ENCODE peak calls at places on chromosome 5, in six cellular contexts. One of them, this sample, is unnamed.

GRCh38 chr5:51382508-51382758 is 815 bp upstream of the ISL1 start:
- DNase-seq in fibroblast of mammary gland: no peak
- DNase-seq in left ventricle myocardium inferior: no peak
- DNase-seq in WTC11: no peak
- DNase-seq in B cell: no peak
- DNase-seq in epithelial cell of esophagus: peak
- DNase-seq in this sample: no peak

GRCh38 chr5:11588803-11589202 is 315.4 kb downstream of the CTNND2 start:
- DNase-seq in left ventricle myocardium inferior: no peak
- DNase-seq in B cell: no peak
- DNase-seq in epithelial cell of esophagus: no peak
- DNase-seq in WTC11: peak
- DNase-seq in fibroblast of mammary gland: no peak
- DNase-seq in this sample: no peak

GRCh38 chr5:161498531-161498930 is 48.0 kb downstream of the GABRB2 start:
- DNase-seq in WTC11: no peak
- DNase-seq in left ventricle myocardium inferior: no peak
- DNase-seq in epithelial cell of esophagus: no peak
- DNase-seq in fibroblast of mammary gland: no peak
- DNase-seq in B cell: no peak
- DNase-seq in this sample: peak

GRCh38 chr5:126913316-126913715 is 117.0 kb downstream of the MARCHF3 start:
- DNase-seq in B cell: no peak
- DNase-seq in WTC11: no peak
- DNase-seq in left ventricle myocardium inferior: no peak
- DNase-seq in fibroblast of mammary gland: no peak
- DNase-seq in epithelial cell of esophagus: no peak
- DNase-seq in this sample: no peak

GRCh38 chr5:104913840-104914239 is 1351.3 kb upstream of the NUDT12 start:
- DNase-seq in fibroblast of mammary gland: no peak
- DNase-seq in WTC11: no peak
- DNase-seq in epithelial cell of esophagus: no peak
- DNase-seq in left ventricle myocardium inferior: no peak
- DNase-seq in B cell: no peak
- DNase-seq in this sample: no peak

GRCh38 chr5:443239-444151 is 519 bp downstream of the EXOC3 start:
- DNase-seq in left ventricle myocardium inferior: peak
- DNase-seq in fibroblast of mammary gland: no peak
- DNase-seq in epithelial cell of esophagus: no peak
- DNase-seq in WTC11: peak
- DNase-seq in B cell: peak
- DNase-seq in this sample: no peak

GRCh38 chr5:39547548-39548154 is 122.9 kb upstream of the DAB2 start:
- DNase-seq in epithelial cell of esophagus: peak
- DNase-seq in fibroblast of mammary gland: peak
- DNase-seq in left ventricle myocardium inferior: no peak
- DNase-seq in B cell: no peak
- DNase-seq in WTC11: no peak
- DNase-seq in this sample: peak

GRCh38 chr5:160475864-160476438 is 54.3 kb downstream of the PTTG1 start:
- DNase-seq in B cell: no peak
- DNase-seq in epithelial cell of esophagus: no peak
- DNase-seq in WTC11: no peak
- DNase-seq in left ventricle myocardium inferior: no peak
- DNase-seq in fibroblast of mammary gland: no peak
- DNase-seq in this sample: no peak

GRCh38 chr5:33781286-33781685 is 110.5 kb downstream of the ADAMTS12 start:
- DNase-seq in left ventricle myocardium inferior: no peak
- DNase-seq in epithelial cell of esophagus: no peak
- DNase-seq in fibroblast of mammary gland: peak
- DNase-seq in B cell: no peak
- DNase-seq in WTC11: no peak
- DNase-seq in this sample: no peak

GRCh38 chr5:32713396-32714381 is 2.6 kb downstream of the NPR3 start:
- DNase-seq in WTC11: peak
- DNase-seq in left ventricle myocardium inferior: peak
- DNase-seq in epithelial cell of esophagus: peak
- DNase-seq in fibroblast of mammary gland: peak
- DNase-seq in B cell: no peak
- DNase-seq in this sample: no peak

GRCh38 chr5:69497006-69497520 is 4.5 kb downstream of the OCLN start:
- DNase-seq in WTC11: no peak
- DNase-seq in B cell: no peak
- DNase-seq in left ventricle myocardium inferior: no peak
- DNase-seq in epithelial cell of esophagus: no peak
- DNase-seq in fibroblast of mammary gland: no peak
- DNase-seq in this sample: no peak
- TF ChIP-seq CTCF in WTC11: no peak
- TF ChIP-seq CTCF in B cell: no peak
- TF ChIP-seq CTCF in left ventricle myocardium inferior: no peak
- TF ChIP-seq CTCF in epithelial cell of esophagus: no peak
- TF ChIP-seq CTCF in fibroblast of mammary gland: no peak
- TF ChIP-seq CTCF in this sample: no peak

GRCh38 chr5:110440058-110440457 is 286.4 kb downstream of the TMEM232 start:
- DNase-seq in B cell: no peak
- DNase-seq in WTC11: no peak
- DNase-seq in left ventricle myocardium inferior: no peak
- DNase-seq in fibroblast of mammary gland: no peak
- DNase-seq in epithelial cell of esophagus: no peak
- DNase-seq in this sample: no peak

GRCh38 chr5:110439280-110439679 is 287.2 kb downstream of the TMEM232 start:
- DNase-seq in B cell: no peak
- DNase-seq in epithelial cell of esophagus: no peak
- DNase-seq in WTC11: no peak
- DNase-seq in left ventricle myocardium inferior: no peak
- DNase-seq in fibroblast of mammary gland: no peak
- DNase-seq in this sample: no peak

GRCh38 chr5:110435207-110435606 is 291.3 kb downstream of the TMEM232 start:
- DNase-seq in B cell: no peak
- DNase-seq in WTC11: no peak
- DNase-seq in fibroblast of mammary gland: no peak
- DNase-seq in left ventricle myocardium inferior: no peak
- DNase-seq in epithelial cell of esophagus: no peak
- DNase-seq in this sample: no peak

GRCh38 chr5:110442856-110443255 is 283.6 kb downstream of the TMEM232 start:
- DNase-seq in epithelial cell of esophagus: no peak
- DNase-seq in left ventricle myocardium inferior: no peak
- DNase-seq in WTC11: no peak
- DNase-seq in B cell: no peak
- DNase-seq in fibroblast of mammary gland: no peak
- DNase-seq in this sample: no peak

GRCh38 chr5:110441035-110441434 is 285.4 kb downstream of the TMEM232 start:
- DNase-seq in fibroblast of mammary gland: peak
- DNase-seq in WTC11: peak
- DNase-seq in B cell: no peak
- DNase-seq in left ventricle myocardium inferior: no peak
- DNase-seq in epithelial cell of esophagus: peak
- DNase-seq in this sample: peak
- TF ChIP-seq CTCF in fibroblast of mammary gland: peak
- TF ChIP-seq CTCF in WTC11: no peak
- TF ChIP-seq CTCF in B cell: no peak
- TF ChIP-seq CTCF in left ventricle myocardium inferior: no peak
- TF ChIP-seq CTCF in epithelial cell of esophagus: peak
- TF ChIP-seq CTCF in this sample: peak

DNA sequence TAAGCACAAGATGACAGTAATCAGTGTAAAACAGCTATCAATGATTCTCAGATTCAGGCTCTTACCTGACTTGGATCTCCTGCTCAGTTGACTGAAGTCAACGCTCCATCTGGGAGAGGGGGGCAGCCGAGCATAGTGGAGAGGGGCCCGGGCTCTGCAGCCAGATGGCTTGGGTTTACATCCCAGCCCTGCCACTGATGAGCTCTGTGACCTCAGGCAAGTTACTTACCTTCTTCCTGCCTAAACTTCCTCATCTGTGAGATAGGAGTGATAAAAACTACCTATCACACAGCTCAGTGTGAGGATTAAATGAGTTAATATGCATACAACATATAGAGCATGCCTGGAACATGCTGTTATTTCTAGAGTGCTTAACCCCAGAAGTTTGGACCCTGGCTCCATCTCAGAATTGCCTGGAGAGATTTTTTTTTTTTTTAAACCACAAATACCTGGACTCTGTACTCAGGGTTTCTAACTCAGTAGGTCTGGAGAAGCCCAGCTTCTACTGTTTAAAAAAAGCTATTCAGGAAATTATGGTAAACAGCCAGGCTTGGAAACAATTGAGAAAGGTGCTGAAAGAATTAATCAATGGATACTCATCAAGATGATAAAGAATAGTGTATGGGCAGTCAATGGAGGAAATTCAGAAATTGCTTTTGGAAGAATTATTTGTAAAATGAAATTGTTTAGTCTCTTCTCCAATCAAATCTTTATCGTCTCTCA is 72.2 kb downstream of the ANKRD55 start:
- DNase-seq in left ventricle myocardium inferior: no peak
- DNase-seq in WTC11: no peak
- DNase-seq in B cell: no peak
- DNase-seq in fibroblast of mammary gland: no peak
- DNase-seq in epithelial cell of esophagus: no peak
- DNase-seq in this sample: no peak
- TF ChIP-seq CTCF in left ventricle myocardium inferior: no peak
- TF ChIP-seq CTCF in WTC11: no peak
- TF ChIP-seq CTCF in B cell: no peak
- TF ChIP-seq CTCF in fibroblast of mammary gland: no peak
- TF ChIP-seq CTCF in epithelial cell of esophagus: no peak
- TF ChIP-seq CTCF in this sample: no peak

DNA sequence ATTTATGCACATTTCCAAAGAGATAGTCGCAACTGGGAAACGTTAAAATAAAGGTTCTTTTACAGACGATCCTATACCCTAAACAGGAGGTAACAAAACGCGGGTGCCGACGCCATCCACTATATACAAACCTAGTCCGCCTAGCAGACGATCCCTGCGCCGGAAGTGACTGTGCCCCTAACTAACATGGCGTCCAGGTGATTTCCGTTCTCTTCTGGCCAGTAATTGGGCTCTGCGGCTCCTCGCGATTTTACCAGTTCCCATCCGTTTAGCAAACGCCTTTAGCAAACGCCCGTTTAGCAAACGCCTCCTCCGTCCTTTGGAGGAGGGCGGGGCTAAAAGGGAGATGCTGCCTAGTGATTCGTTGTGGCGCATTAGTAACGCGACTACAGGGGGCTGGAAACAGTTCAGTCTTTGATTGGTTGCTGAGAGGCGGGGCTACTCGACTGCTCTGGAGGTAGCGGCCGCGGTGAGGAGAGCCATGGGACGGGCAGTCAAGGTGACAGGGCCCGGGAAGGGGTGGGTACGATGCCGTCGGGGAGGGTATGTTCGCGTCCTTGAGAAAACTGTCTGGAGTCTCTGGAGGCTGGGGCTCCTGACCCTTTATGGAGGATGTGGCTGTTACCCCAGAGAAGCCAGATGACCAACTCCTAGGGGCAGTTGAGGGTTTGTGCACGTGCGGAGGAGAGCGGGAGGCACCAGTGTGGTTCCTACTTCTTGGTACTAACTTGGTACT is at the start of gene LYRM7:
- DNase-seq in epithelial cell of esophagus: peak
- DNase-seq in B cell: peak
- DNase-seq in left ventricle myocardium inferior: peak
- DNase-seq in WTC11: peak
- DNase-seq in fibroblast of mammary gland: peak
- DNase-seq in this sample: peak
- TF ChIP-seq CTCF in epithelial cell of esophagus: no peak
- TF ChIP-seq CTCF in B cell: no peak
- TF ChIP-seq CTCF in left ventricle myocardium inferior: no peak
- TF ChIP-seq CTCF in WTC11: no peak
- TF ChIP-seq CTCF in fibroblast of mammary gland: no peak
- TF ChIP-seq CTCF in this sample: no peak

DNA sequence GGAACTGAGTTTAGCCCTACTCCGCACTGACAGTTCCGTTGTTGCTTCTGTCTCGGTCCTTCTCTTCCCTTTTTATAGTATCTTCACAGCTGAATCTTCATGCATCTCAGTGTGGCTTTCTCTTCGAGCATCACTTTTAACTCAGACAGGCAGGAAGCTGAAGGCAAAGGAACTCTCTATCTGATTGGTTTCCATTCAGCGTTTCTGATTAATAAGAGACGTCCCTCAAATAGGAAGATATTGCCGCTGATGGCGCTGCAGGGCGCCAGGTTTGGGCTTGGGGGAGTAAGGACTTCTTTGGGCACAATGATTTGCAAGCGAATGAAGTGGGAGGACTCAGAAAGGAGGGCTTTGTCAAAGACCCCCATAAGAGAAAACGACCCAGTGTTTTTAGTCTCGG is at the start of gene CDH9:
- DNase-seq in B cell: no peak
- DNase-seq in epithelial cell of esophagus: peak
- DNase-seq in left ventricle myocardium inferior: no peak
- DNase-seq in fibroblast of mammary gland: no peak
- DNase-seq in WTC11: peak
- DNase-seq in this sample: no peak
- TF ChIP-seq CTCF in B cell: no peak
- TF ChIP-seq CTCF in epithelial cell of esophagus: no peak
- TF ChIP-seq CTCF in left ventricle myocardium inferior: no peak
- TF ChIP-seq CTCF in fibroblast of mammary gland: no peak
- TF ChIP-seq CTCF in WTC11: no peak
- TF ChIP-seq CTCF in this sample: no peak

GRCh38 chr5:116237917-116238502 is 153.2 kb downstream of the COMMD10 start:
- DNase-seq in B cell: no peak
- DNase-seq in WTC11: no peak
- DNase-seq in left ventricle myocardium inferior: no peak
- DNase-seq in epithelial cell of esophagus: peak
- DNase-seq in fibroblast of mammary gland: peak
- DNase-seq in this sample: no peak
- TF ChIP-seq CTCF in B cell: no peak
- TF ChIP-seq CTCF in WTC11: no peak
- TF ChIP-seq CTCF in left ventricle myocardium inferior: peak
- TF ChIP-seq CTCF in epithelial cell of esophagus: peak
- TF ChIP-seq CTCF in fibroblast of mammary gland: peak
- TF ChIP-seq CTCF in this sample: no peak

DNA sequence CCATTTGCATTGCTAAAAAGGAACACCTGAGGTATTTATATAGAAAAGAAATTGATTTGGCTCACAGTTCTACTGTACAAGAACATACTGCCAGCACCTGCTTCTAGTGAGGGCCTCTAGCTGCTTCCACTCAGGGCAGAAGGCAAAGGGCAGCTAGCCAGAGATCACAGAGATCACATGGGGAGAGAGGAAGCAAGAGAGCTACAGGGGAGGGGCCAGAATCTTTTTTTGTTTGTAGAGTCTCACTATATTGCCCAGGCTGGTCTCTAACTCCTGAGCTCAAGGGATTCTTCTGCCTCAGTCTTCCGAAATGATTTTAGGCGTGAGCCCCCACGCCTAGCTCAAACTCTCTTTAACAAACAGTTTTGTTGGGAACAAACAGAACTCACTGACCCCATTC is 6.1 kb downstream of the SLCO4C1 start:
- DNase-seq in left ventricle myocardium inferior: no peak
- DNase-seq in epithelial cell of esophagus: no peak
- DNase-seq in B cell: no peak
- DNase-seq in fibroblast of mammary gland: no peak
- DNase-seq in WTC11: no peak
- DNase-seq in this sample: no peak
- TF ChIP-seq CTCF in left ventricle myocardium inferior: no peak
- TF ChIP-seq CTCF in epithelial cell of esophagus: no peak
- TF ChIP-seq CTCF in B cell: no peak
- TF ChIP-seq CTCF in fibroblast of mammary gland: no peak
- TF ChIP-seq CTCF in WTC11: no peak
- TF ChIP-seq CTCF in this sample: no peak

DNA sequence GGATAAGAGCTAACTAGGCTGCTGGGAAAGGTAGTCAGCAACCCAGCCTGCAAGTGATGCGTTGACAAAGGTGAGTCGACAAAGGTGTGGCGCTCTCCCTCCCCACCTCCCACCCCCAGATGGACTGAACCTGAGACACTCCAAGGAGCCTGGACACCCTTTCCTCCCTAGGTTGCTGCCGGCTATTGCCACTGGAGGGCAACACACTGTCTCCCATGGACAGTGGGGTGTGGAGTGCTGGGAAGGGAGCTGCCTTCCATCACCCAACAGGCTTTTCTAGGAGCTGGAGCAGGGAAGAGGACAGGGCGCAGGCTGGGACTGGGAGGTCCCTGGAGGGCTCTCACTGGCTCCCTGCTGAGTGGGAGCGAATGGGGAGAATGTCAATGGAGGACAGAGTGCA is 75.4 kb upstream of the ARAP3 start:
- DNase-seq in epithelial cell of esophagus: peak
- DNase-seq in left ventricle myocardium inferior: no peak
- DNase-seq in WTC11: peak
- DNase-seq in B cell: no peak
- DNase-seq in fibroblast of mammary gland: peak
- DNase-seq in this sample: peak
- TF ChIP-seq CTCF in epithelial cell of esophagus: peak
- TF ChIP-seq CTCF in left ventricle myocardium inferior: peak
- TF ChIP-seq CTCF in WTC11: peak
- TF ChIP-seq CTCF in B cell: no peak
- TF ChIP-seq CTCF in fibroblast of mammary gland: peak
- TF ChIP-seq CTCF in this sample: peak